ENCODE peak calls at places on chromosomes 11 and 22, in ten cellular contexts. H, K, D, N, G, Q, V, C, L and W are unnamed samples.
A peak's percentile ranks its signal among the peaks of the same experiment; 100 is the strongest.

GRCh38 chr11:11725438-11725837 is 103.6 kb upstream of the GALNT18 start:
- DNase-seq in H (no peak), K (no peak), D (no peak), N (no peak), G (no peak), Q (no peak), V (no peak), C (no peak), L (no peak), W (no peak)

GRCh38 chr11:113163291-113164030 is 150.9 kb upstream of the TTC12 start:
- DNase-seq in H (no peak), K (peak; percentile 3), D (no peak), N (no peak), G (no peak), Q (no peak), V (no peak), C (no peak), L (no peak), W (no peak)

GRCh38 chr11:25423436-25424184 is 908.3 kb upstream of the ANO3 start:
- DNase-seq in H (no peak), K (peak; percentile 4), D (no peak), N (no peak), G (no peak), Q (peak; percentile 15), V (no peak), C (no peak), L (no peak), W (no peak)

GRCh38 chr11:115042002-115042401 is 363.7 kb downstream of the NXPE2 start:
- DNase-seq in H (no peak), K (no peak), D (no peak), N (no peak), G (no peak), Q (no peak), V (no peak), C (no peak), L (no peak), W (no peak)

GRCh38 chr22:47136050-47136449 is 373.6 kb downstream of the TBC1D22A start:
- DNase-seq in H (no peak), K (no peak), D (no peak), N (no peak), G (no peak), Q (no peak), V (no peak), C (no peak), L (no peak), W (no peak)

GRCh38 chr11:1928038-1928890 is 8.8 kb downstream of the TNNT3 start:
- DNase-seq in H (peak; percentile 26), K (no peak), D (no peak), N (peak; percentile 20), G (peak; percentile 55), Q (no peak), V (no peak), C (no peak), L (peak; percentile 25), W (no peak)

GRCh38 chr22:39123811-39124668 is 27.0 kb downstream of the APOBEC3H start:
- DNase-seq in H (peak; percentile 12), K (no peak), D (no peak), N (no peak), G (no peak), Q (no peak), V (no peak), C (no peak), L (peak; percentile 31), W (no peak)

GRCh38 chr22:30411780-30412179 is 13.8 kb upstream of the MTFP1 start:
- DNase-seq in H (no peak), K (no peak), D (no peak), N (no peak), G (no peak), Q (no peak), V (no peak), C (no peak), L (no peak), W (no peak)

GRCh38 chr22:44931766-44932165 is 78.0 kb downstream of the PHF21B start:
- DNase-seq in H (no peak), K (no peak), D (no peak), N (no peak), G (peak; percentile 42), Q (no peak), V (no peak), C (no peak), L (no peak), W (no peak)

GRCh38 chr11:7484645-7485044 is 661 bp upstream of the OLFML1 start:
- DNase-seq in H (no peak), K (no peak), D (no peak), N (no peak), G (no peak), Q (peak; percentile 62), V (no peak), C (no peak), L (no peak), W (no peak)

GRCh38 chr11:60905551-60906113 is 753 bp downstream of the PRPF19 start:
- DNase-seq in H (no peak), K (peak; percentile 67), D (no peak), N (peak; percentile 38), G (no peak), Q (peak; percentile 54), V (no peak), C (peak; percentile 39), L (no peak), W (no peak)

GRCh38 chr11:64250875-64251721 is at the start of gene PLCB3:
- DNase-seq in H (peak; percentile 97), K (no peak), D (no peak), N (no peak), G (peak; percentile 93), Q (peak; percentile 78), V (peak; percentile 64), C (peak; percentile 48), L (peak; percentile 94), W (no peak)

GRCh38 chr22:27262371-27262770 is 539.2 kb downstream of the MN1 start:
- DNase-seq in H (no peak), K (no peak), D (no peak), N (no peak), G (no peak), Q (no peak), V (no peak), C (no peak), L (no peak), W (no peak)

GRCh38 chr22:44372611-44373010 is 59.9 kb upstream of the SHISAL1 start:
- DNase-seq in H (no peak), K (no peak), D (no peak), N (no peak), G (peak; percentile 7), Q (no peak), V (no peak), C (no peak), L (no peak), W (no peak)

GRCh38 chr11:114076974-114077373 is 17.5 kb downstream of the ZBTB16 start:
- DNase-seq in H (no peak), K (no peak), D (no peak), N (no peak), G (peak; percentile 17), Q (no peak), V (no peak), C (no peak), L (no peak), W (no peak)

GRCh38 chr22:25840162-25840561 is 98.2 kb downstream of the MYO18B start:
- DNase-seq in H (no peak), K (no peak), D (no peak), N (no peak), G (no peak), Q (no peak), V (no peak), C (no peak), L (no peak), W (no peak)

GRCh38 chr11:37450613-37451012 is 852.6 kb upstream of the RAG2 start:
- DNase-seq in H (no peak), K (no peak), D (peak; percentile 20), N (no peak), G (no peak), Q (peak; percentile 1), V (no peak), C (no peak), L (no peak), W (no peak)

GRCh38 chr11:120180571-120181445 is 30.0 kb upstream of the OAF start:
- DNase-seq in H (no peak), K (peak; percentile 35), D (peak; percentile 43), N (peak; percentile 22), G (no peak), Q (peak; percentile 51), V (no peak), C (no peak), L (peak; percentile 9), W (peak; percentile 5)

GRCh38 chr11:17280494-17281127 is 4.1 kb downstream of the NUCB2 start:
- DNase-seq in H (no peak), K (no peak), D (no peak), N (no peak), G (no peak), Q (no peak), V (no peak), C (no peak), L (no peak), W (no peak)

GRCh38 chr11:126547161-126547560 is 191.7 kb downstream of the ST3GAL4 start:
- DNase-seq in H (no peak), K (peak; percentile 78), D (peak; percentile 84), N (no peak), G (no peak), Q (peak; percentile 63), V (no peak), C (peak; percentile 59), L (no peak), W (no peak)

GRCh38 chr11:130246719-130247118 is 68.0 kb downstream of the ZBTB44 start:
- DNase-seq in H (no peak), K (no peak), D (peak; percentile 28), N (no peak), G (no peak), Q (peak; percentile 6), V (no peak), C (no peak), L (no peak), W (no peak)

GRCh38 chr22:45651931-45652528 is 19.6 kb upstream of the ATXN10 start:
- DNase-seq in H (no peak), K (no peak), D (no peak), N (no peak), G (no peak), Q (no peak), V (no peak), C (no peak), L (no peak), W (no peak)

GRCh38 chr22:47125603-47126002 is 363.2 kb downstream of the TBC1D22A start:
- DNase-seq in H (no peak), K (no peak), D (no peak), N (peak; percentile 17), G (peak; percentile 48), Q (no peak), V (no peak), C (no peak), L (no peak), W (no peak)

GRCh38 chr22:36083056-36083455 is 54.4 kb upstream of the RBFOX2 start:
- DNase-seq in H (no peak), K (no peak), D (no peak), N (no peak), G (no peak), Q (no peak), V (no peak), C (no peak), L (no peak), W (no peak)

GRCh38 chr22:44211256-44211945 is 30.7 kb downstream of the PARVG start:
- DNase-seq in H (no peak), K (no peak), D (no peak), N (no peak), G (peak; percentile 26), Q (no peak), V (no peak), C (no peak), L (no peak), W (no peak)

GRCh38 chr11:10381730-10382129 is 73.3 kb upstream of the AMPD3 start:
- DNase-seq in H (no peak), K (no peak), D (no peak), N (no peak), G (no peak), Q (no peak), V (no peak), C (no peak), L (no peak), W (no peak)

GRCh38 chr22:17767236-17768065 is 6.8 kb downstream of the BID start:
- DNase-seq in H (peak; percentile 71), K (no peak), D (no peak), N (no peak), G (no peak), Q (no peak), V (no peak), C (no peak), L (no peak), W (peak; percentile 52)

GRCh38 chr11:14499560-14500180 is at the start of gene COPB1:
- DNase-seq in H (peak; percentile 83), K (peak; percentile 88), D (peak; percentile 94), N (peak; percentile 96), G (peak; percentile 93), Q (peak; percentile 98), V (peak; percentile 84), C (peak; percentile 85), L (peak; percentile 89), W (peak; percentile 89)